ENCODE peak calls at places on chromosomes 4 and X, in ten cellular contexts. F, Z, H, S, P, V, T, O, M and C are unnamed samples.

GRCh38 chr4:142474398-142475087 is 371.6 kb downstream of the INPP4B start:
- DNase-seq in F (no peak), Z (no peak), H (peak), S (no peak), P (no peak), V (no peak), T (no peak), O (no peak), M (peak), C (peak)

GRCh38 chr4:119536572-119537528 is 91.8 kb downstream of the PDE5A start:
- DNase-seq in F (no peak), Z (no peak), H (peak), S (no peak), P (peak), V (peak), T (no peak), O (no peak), M (peak), C (no peak)

GRCh38 chrX:110944323-110944761 is 148.7 kb upstream of the CHRDL1 start:
- DNase-seq in F (no peak), Z (no peak), H (no peak), S (no peak), P (peak), V (no peak), T (no peak), O (no peak), M (peak), C (peak)

GRCh38 chrX:50697691-50698090 is 116.3 kb downstream of the SHROOM4 start:
- DNase-seq in F (no peak), Z (no peak), H (peak), S (no peak), P (no peak), V (peak), T (no peak), O (no peak), M (peak), C (peak)

GRCh38 chr4:151912626-151913025 is 151.8 kb upstream of the GATB start:
- DNase-seq in F (no peak), Z (no peak), H (no peak), S (no peak), P (no peak), V (no peak), T (no peak), O (no peak), M (no peak), C (no peak)

GRCh38 chr4:84499065-84499982 is at the start of gene NKX6-1:
- DNase-seq in F (no peak), Z (no peak), H (peak), S (no peak), P (peak), V (peak), T (no peak), O (peak), M (peak), C (peak)

GRCh38 chr4:134201216-134202098 is at the start of gene PABPC4L:
- DNase-seq in F (no peak), Z (no peak), H (peak), S (no peak), P (peak), V (peak), T (no peak), O (peak), M (peak), C (peak)

GRCh38 chr4:85005865-85006377 is 39.4 kb upstream of the WDFY3 start:
- DNase-seq in F (peak), Z (no peak), H (peak), S (no peak), P (no peak), V (peak), T (no peak), O (no peak), M (peak), C (peak)

GRCh38 chr4:54067163-54067562 is 2.8 kb upstream of the CHIC2 start:
- DNase-seq in F (no peak), Z (no peak), H (peak), S (no peak), P (no peak), V (peak), T (no peak), O (no peak), M (peak), C (peak)

GRCh38 chrX:28586891-28587635 is at the start of gene IL1RAPL1:
- DNase-seq in F (peak), Z (no peak), H (peak), S (no peak), P (peak), V (peak), T (no peak), O (peak), M (peak), C (no peak)

GRCh38 chr4:185599844-185600243 is 64.5 kb upstream of the PDLIM3 start:
- DNase-seq in F (no peak), Z (no peak), H (no peak), S (no peak), P (no peak), V (peak), T (no peak), O (no peak), M (no peak), C (no peak)

GRCh38 chrX:42714981-42715688 is 62.8 kb downstream of the PPP1R2C start:
- DNase-seq in F (no peak), Z (peak), H (no peak), S (peak), P (peak), V (peak), T (peak), O (peak), M (peak), C (no peak)

GRCh38 chrX:37834937-37835336 is 12.4 kb downstream of the DYNLT3 start:
- DNase-seq in F (no peak), Z (no peak), H (no peak), S (no peak), P (no peak), V (no peak), T (no peak), O (no peak), M (peak), C (no peak)

GRCh38 chr4:12586607-12587006 is 897.5 kb downstream of the RAB28 start:
- DNase-seq in F (no peak), Z (no peak), H (no peak), S (no peak), P (no peak), V (no peak), T (no peak), O (no peak), M (no peak), C (no peak)

GRCh38 chrX:24482823-24483410 is 17.8 kb downstream of the PDK3 start:
- DNase-seq in F (no peak), Z (no peak), H (no peak), S (no peak), P (no peak), V (no peak), T (no peak), O (no peak), M (no peak), C (no peak)

GRCh38 chr4:137998666-137999429 is 243.3 kb downstream of the SLC7A11 start:
- DNase-seq in F (no peak), Z (no peak), H (peak), S (no peak), P (no peak), V (peak), T (no peak), O (no peak), M (no peak), C (no peak)

GRCh38 chrX:47643926-47644325 is 6.4 kb downstream of the ELK1 start:
- DNase-seq in F (peak), Z (no peak), H (peak), S (no peak), P (no peak), V (peak), T (no peak), O (peak), M (peak), C (no peak)

GRCh38 chr4:176549161-176549865 is 229.5 kb downstream of the SPCS3 start:
- DNase-seq in F (no peak), Z (no peak), H (peak), S (no peak), P (no peak), V (peak), T (no peak), O (no peak), M (peak), C (peak)

GRCh38 chr4:38688676-38689355 is 24.8 kb downstream of the KLF3 start:
- DNase-seq in F (no peak), Z (no peak), H (no peak), S (no peak), P (no peak), V (no peak), T (no peak), O (no peak), M (no peak), C (peak)

GRCh38 chrX:111360839-111361238 is 51.2 kb downstream of the DCX start:
- DNase-seq in F (no peak), Z (no peak), H (no peak), S (no peak), P (no peak), V (no peak), T (no peak), O (no peak), M (no peak), C (no peak)

GRCh38 chr4:145904413-145905177 is 34.0 kb downstream of the ZNF827 start:
- DNase-seq in F (no peak), Z (no peak), H (peak), S (no peak), P (no peak), V (no peak), T (no peak), O (no peak), M (peak), C (no peak)

GRCh38 chrX:139566981-139567380 is 36.4 kb downstream of the F9 start:
- DNase-seq in F (no peak), Z (no peak), H (no peak), S (no peak), P (no peak), V (no peak), T (no peak), O (no peak), M (no peak), C (no peak)

GRCh38 chrX:133852837-133853236 is 132.6 kb downstream of the GPC3 start:
- DNase-seq in F (no peak), Z (no peak), H (no peak), S (no peak), P (no peak), V (peak), T (no peak), O (no peak), M (peak), C (no peak)

GRCh38 chrX:33183366-33183765 is 28.0 kb downstream of the DMD start:
- DNase-seq in F (no peak), Z (no peak), H (peak), S (no peak), P (peak), V (peak), T (no peak), O (no peak), M (no peak), C (peak)

GRCh38 chrX:66756717-66757116 is 117.8 kb upstream of the EDA2R start:
- DNase-seq in F (no peak), Z (no peak), H (no peak), S (no peak), P (no peak), V (no peak), T (no peak), O (no peak), M (no peak), C (no peak)

GRCh38 chrX:40148439-40149285 is 50.9 kb upstream of the BCOR start:
- DNase-seq in F (peak), Z (no peak), H (no peak), S (no peak), P (no peak), V (peak), T (no peak), O (peak), M (no peak), C (no peak)

GRCh38 chr4:113978561-113979156 is 788 bp downstream of the ARSJ start:
- DNase-seq in F (no peak), Z (no peak), H (peak), S (no peak), P (peak), V (peak), T (no peak), O (no peak), M (peak), C (peak)